ENCODE peak calls at places on chromosomes 3 and 15, in four cellular contexts. P is GM13976, H is adrenal gland, Z is kidney. D is an unnamed sample.

GRCh38 chr15:51492528-51492927 is 130.0 kb downstream of the DMXL2 start:
- DNase-seq in H (no peak), Z (no peak), P (no peak), D (no peak)

GRCh38 chr15:49038382-49038781 is 7.9 kb downstream of the SECISBP2L start:
- DNase-seq in H (no peak), P (no peak), Z (no peak), D (no peak)

GRCh38 chr3:72814308-72814707 is 33.9 kb downstream of the SHQ1 start:
- DNase-seq in H (no peak), Z (no peak), P (peak), D (no peak)

GRCh38 chr3:44289882-44290462 is 48.3 kb downstream of the TOPAZ1 start:
- DNase-seq in P (no peak), Z (no peak), H (no peak), D (no peak)

GRCh38 chr3:38602576-38603250 is 46.8 kb downstream of the SCN5A start:
- DNase-seq in Z (no peak), P (no peak), H (no peak), D (no peak)

GRCh38 chr15:34435658-34436057 is 1.9 kb downstream of the GOLGA8A start:
- DNase-seq in H (no peak), Z (peak), P (no peak), D (no peak)

GRCh38 chr3:38650248-38650940 is 907 bp upstream of the SCN5A start:
- DNase-seq in Z (no peak), H (no peak), P (peak), D (no peak)

GRCh38 chr3:59774613-59775012 is 724.8 kb upstream of the CFAP20DC start:
- DNase-seq in P (no peak), Z (no peak), H (no peak), D (no peak)

GRCh38 chr15:74383695-74384565 is 16.5 kb upstream of the CYP11A1 start:
- DNase-seq in P (peak), H (no peak), Z (peak), D (no peak)

GRCh38 chr3:156349111-156349510 is 205.8 kb downstream of the SSR3 start:
- DNase-seq in H (no peak), Z (no peak), P (no peak), D (no peak)
- TF ChIP-seq CTCF in H (no peak), Z (no peak), P (no peak), D (no peak)

GRCh38 chr3:8097690-8098089 is 403.9 kb upstream of the LMCD1 start:
- DNase-seq in Z (no peak), H (no peak), P (no peak), D (no peak)

GRCh38 chr3:8094415-8094814 is 407.2 kb upstream of the LMCD1 start:
- DNase-seq in P (no peak), Z (no peak), H (no peak), D (no peak)

GRCh38 chr3:8095724-8096123 is 405.9 kb upstream of the LMCD1 start:
- DNase-seq in Z (no peak), H (no peak), P (no peak), D (peak)
- TF ChIP-seq CTCF in Z (no peak), H (no peak), P (no peak), D (peak)

DNA sequence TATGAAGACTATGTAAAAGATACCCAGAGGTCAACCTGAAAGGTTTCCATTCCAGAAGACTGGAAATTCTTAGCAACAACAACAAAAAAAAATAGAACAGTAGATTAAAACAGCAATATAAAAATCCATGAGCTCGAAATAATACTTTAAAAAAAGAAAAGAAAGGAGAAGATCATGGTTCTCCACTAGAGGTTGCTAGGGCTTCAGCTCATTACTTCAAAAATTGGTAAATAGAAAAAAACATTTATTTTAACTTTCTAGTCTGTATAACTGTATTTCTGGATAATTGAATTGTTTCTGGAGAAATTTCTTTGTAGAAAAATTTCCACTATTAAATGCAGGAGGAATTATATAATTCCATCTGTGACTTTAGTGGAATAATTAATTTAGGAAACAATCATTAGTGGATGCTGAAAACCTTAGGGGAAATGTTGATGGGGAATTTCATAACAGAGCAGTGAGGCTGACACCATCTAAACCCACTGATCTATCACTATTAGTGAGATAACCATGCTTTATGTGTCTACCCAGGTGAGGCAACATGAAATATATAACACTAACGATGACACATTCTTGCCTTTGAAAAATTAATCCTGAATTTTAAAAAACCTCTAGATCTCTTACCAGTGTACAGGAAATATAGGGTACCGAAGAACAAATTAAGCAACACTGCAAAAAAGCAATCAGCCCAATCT is 62.5 kb upstream of the SNRK start:
- DNase-seq in P (no peak), H (no peak), Z (no peak), D (no peak)
- TF ChIP-seq CTCF in P (no peak), H (peak), Z (no peak), D (no peak)

GRCh38 chr15:79432345-79433311 is 492 bp downstream of the MINAR1 start:
- DNase-seq in Z (peak), P (no peak), H (no peak), D (no peak)

GRCh38 chr15:79434361-79434760 is 2.2 kb downstream of the MINAR1 start:
- DNase-seq in H (no peak), P (no peak), Z (no peak), D (no peak)

GRCh38 chr15:79430901-79431635 is 1.1 kb upstream of the MINAR1 start:
- DNase-seq in H (no peak), P (no peak), Z (peak), D (no peak)

GRCh38 chr15:79433610-79434009 is 1.5 kb downstream of the MINAR1 start:
- DNase-seq in Z (no peak), H (no peak), P (no peak), D (no peak)

GRCh38 chr15:79431636-79432344 is at the start of gene MINAR1:
- DNase-seq in P (peak), H (peak), Z (peak), D (no peak)
- TF ChIP-seq CTCF in P (no peak), H (no peak), Z (no peak), D (no peak)

GRCh38 chr15:37298271-37298670 is 197.9 kb upstream of the MEIS2 start:
- DNase-seq in P (no peak), Z (no peak), H (no peak), D (no peak)
- TF ChIP-seq CTCF in P (no peak), Z (no peak), H (no peak), D (no peak)

DNA sequence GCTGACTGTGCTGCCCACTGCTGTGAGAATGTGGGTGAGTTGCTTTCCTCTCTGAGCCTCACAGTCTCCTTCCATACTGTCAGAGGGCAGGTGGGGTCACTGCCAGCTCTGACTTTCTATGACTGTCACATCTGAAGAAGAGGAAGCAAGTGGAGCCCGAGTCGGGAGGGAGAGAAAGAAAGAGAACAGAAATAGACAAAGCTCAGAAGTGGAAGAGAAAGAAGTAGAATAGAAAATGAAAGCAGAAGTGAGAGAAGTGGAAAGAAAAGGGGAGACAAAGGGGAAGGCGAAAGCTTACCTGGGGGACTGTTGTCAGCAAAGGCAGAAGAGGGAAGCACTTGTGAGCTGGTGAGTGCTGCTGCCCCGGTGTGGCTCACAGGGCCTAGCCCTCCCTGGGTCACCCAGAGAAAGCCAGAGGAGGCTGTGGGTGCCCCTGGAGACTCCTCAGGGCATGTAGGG is 57.9 kb downstream of the EPHB1 start:
- DNase-seq in Z (no peak), P (peak), H (no peak), D (no peak)
- TF ChIP-seq CTCF in Z (no peak), P (peak), H (no peak), D (no peak)